ENCODE peak calls at places on chromosomes 3 and 15, in ten cellular contexts. W is A549, F is transverse colon, P is HCT116, B is stomach, D is sigmoid colon, X is spleen, K is uterus, Z is body of pancreas, Q is adrenal gland. V is an unnamed sample.
A peak's percentile ranks its signal among the peaks of the same experiment; 100 is the strongest.

GRCh38 chr3:10743366-10744097 is 72.5 kb upstream of the SLC6A11 start:
- DNase-seq in B (no peak), X (no peak), F (no peak), D (no peak), Q (no peak), Z (no peak), P (no peak), W (no peak), K (no peak), V (no peak)

GRCh38 chr3:115699741-115700140 is 76.4 kb downstream of the GAP43 start:
- DNase-seq in Q (no peak), X (no peak), B (no peak), W (no peak), Z (no peak), P (no peak), D (no peak), F (no peak), K (no peak), V (no peak)

GRCh38 chr3:46700772-46701171 is 420 bp upstream of the TMIE start:
- DNase-seq in D (no peak), X (no peak), K (peak; percentile 48), Q (peak; percentile 76), W (no peak), Z (peak; percentile 66), F (no peak), B (no peak), P (no peak), V (peak; percentile 61)

GRCh38 chr3:162274070-162274469 is 777.5 kb downstream of the OTOL1 start:
- DNase-seq in K (no peak), D (no peak), W (no peak), P (no peak), Q (no peak), F (no peak), Z (no peak), X (no peak), B (no peak), V (no peak)

GRCh38 chr3:106333911-106334618 is 465.3 kb upstream of the CBLB start:
- DNase-seq in Z (no peak), Q (no peak), P (no peak), D (no peak), B (no peak), K (no peak), W (no peak), X (no peak), F (no peak), V (no peak)

GRCh38 chr3:4904801-4905695 is 74.2 kb upstream of the BHLHE40 start:
- DNase-seq in D (no peak), P (no peak), F (peak; percentile 34), Q (no peak), K (no peak), Z (peak; percentile 61), B (no peak), W (no peak), X (no peak), V (no peak)

GRCh38 chr15:41554915-41555314 is 4.1 kb upstream of the TYRO3 start:
- DNase-seq in K (no peak), D (no peak), F (no peak), B (no peak), X (no peak), Z (no peak), W (no peak), P (no peak), Q (no peak), V (no peak)

GRCh38 chr15:94744080-94744793 is 512.9 kb downstream of the MCTP2 start:
- DNase-seq in Q (no peak), P (no peak), B (no peak), K (no peak), Z (no peak), X (no peak), D (no peak), F (no peak), W (no peak), V (no peak)

GRCh38 chr3:133437391-133438093 is 37.7 kb downstream of the BFSP2 start:
- DNase-seq in W (peak; percentile 35), X (no peak), F (no peak), K (no peak), P (no peak), Z (peak; percentile 35), Q (no peak), D (no peak), B (no peak), V (no peak)

GRCh38 chr3:29344154-29344553 is 63.3 kb downstream of the RBMS3 start:
- DNase-seq in X (no peak), W (no peak), Z (no peak), F (no peak), D (no peak), K (no peak), Q (no peak), B (no peak), P (no peak), V (no peak)

DNA sequence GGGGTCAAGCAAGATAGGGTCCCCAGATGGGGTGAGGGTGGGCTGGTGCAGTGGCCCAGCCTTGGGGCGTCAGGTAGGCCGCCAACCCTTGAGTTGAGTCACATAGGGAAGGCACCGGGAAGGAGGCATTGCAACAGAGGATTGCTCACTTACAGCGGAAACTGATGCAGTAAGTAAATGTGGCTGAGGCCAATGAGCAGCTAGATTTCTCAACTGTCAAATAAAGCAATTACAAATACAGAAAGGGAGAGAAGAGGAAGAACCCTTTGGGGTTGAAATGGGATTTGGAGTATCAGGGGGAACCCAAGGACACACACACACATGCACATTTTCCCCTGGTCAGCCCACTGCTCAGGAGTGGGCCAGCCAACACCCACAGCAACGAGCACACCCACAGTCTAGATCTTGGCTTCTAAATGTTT is 44.0 kb downstream of the CHSY1 start:
- DNase-seq in P (no peak), Z (no peak), Q (peak; percentile 77), W (no peak), B (peak; percentile 42), F (peak; percentile 33), X (peak; percentile 81), K (no peak), D (peak; percentile 82), V (no peak)
- H3K27ac ChIP-seq in P (no peak overlapping the region), Z (no peak overlapping the region), Q (peak overlapping the region; percentile 73), W (no peak overlapping the region), B (peak overlapping the region; percentile 35), F (no peak overlapping the region), X (peak overlapping the region; percentile 72), K (no peak overlapping the region), D (no peak overlapping the region), V (no peak overlapping the region)

DNA sequence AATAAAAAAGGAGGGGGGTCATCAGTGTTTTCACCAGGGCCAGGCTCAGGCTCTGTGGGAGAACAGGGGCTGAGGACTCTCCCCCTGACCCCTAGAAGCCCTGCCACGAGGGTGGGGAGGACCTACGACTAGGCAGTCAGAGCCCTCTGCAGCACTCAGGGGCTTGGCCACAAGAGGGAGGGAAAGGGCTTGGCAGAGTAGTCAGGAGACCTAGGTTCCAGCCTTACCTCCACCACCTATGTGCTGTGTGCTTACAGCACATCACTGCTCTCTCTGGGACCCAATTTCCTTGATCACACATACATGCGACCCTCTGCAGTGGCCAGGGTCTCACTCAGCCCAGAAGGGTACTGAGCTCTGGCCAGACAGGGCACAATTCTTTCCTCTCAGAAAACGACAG is 16.3 kb upstream of the SKIC8 start:
- DNase-seq in Q (no peak), P (no peak), F (peak; percentile 54), K (no peak), D (peak; percentile 50), Z (no peak), B (no peak), X (no peak), W (no peak), V (no peak)
- TF ChIP-seq CTCF in Q (no peak), P (peak; percentile 47), F (no peak), K (no peak), D (no peak), Z (no peak), B (no peak), X (no peak), W (no peak), V (no peak)

GRCh38 chr3:128070898-128071591 is 18.8 kb downstream of the SEC61A1 start:
- DNase-seq in F (no peak), D (no peak), Q (no peak), K (no peak), P (no peak), W (no peak), Z (no peak), B (no peak), X (peak; percentile 44), V (no peak)

GRCh38 chr3:128069271-128069670 is 17.0 kb downstream of the SEC61A1 start:
- DNase-seq in K (no peak), F (no peak), X (peak; percentile 49), P (no peak), D (no peak), B (no peak), Z (no peak), W (no peak), Q (no peak), V (no peak)

GRCh38 chr3:128067481-128067880 is 15.2 kb downstream of the SEC61A1 start:
- DNase-seq in W (peak; percentile 16), K (no peak), D (no peak), B (no peak), X (no peak), P (no peak), Z (no peak), F (no peak), Q (no peak), V (no peak)

GRCh38 chr3:128066111-128066510 is 13.9 kb downstream of the SEC61A1 start:
- DNase-seq in Q (no peak), K (no peak), Z (no peak), W (no peak), D (no peak), F (no peak), B (no peak), P (no peak), X (no peak), V (no peak)

GRCh38 chr3:128068156-128068620 is 16.0 kb downstream of the SEC61A1 start:
- DNase-seq in B (no peak), X (peak; percentile 67), K (no peak), Q (no peak), Z (no peak), W (peak; percentile 52), F (no peak), P (peak; percentile 35), D (no peak), V (no peak)
- TF ChIP-seq POLR2A in B (no peak), X (no peak), K (no peak), Q (no peak), Z (no peak), W (no peak), F (no peak), P (no peak), D (no peak), V (no peak)

GRCh38 chr15:39595621-39596221 is 14.8 kb downstream of the THBS1 start:
- DNase-seq in D (no peak), P (no peak), K (no peak), F (peak; percentile 26), W (no peak), B (no peak), Z (no peak), X (no peak), Q (no peak), V (no peak)

GRCh38 chr15:39597751-39598185 is 16.9 kb downstream of the THBS1 start:
- DNase-seq in Q (no peak), P (no peak), F (no peak), W (no peak), B (no peak), Z (no peak), K (no peak), D (no peak), X (no peak), V (no peak)

GRCh38 chr15:39597336-39597735 is 16.5 kb downstream of the THBS1 start:
- DNase-seq in W (no peak), Q (no peak), B (no peak), P (no peak), K (no peak), Z (no peak), F (no peak), D (no peak), X (no peak), V (no peak)

GRCh38 chr15:39594764-39595620 is 14.1 kb downstream of the THBS1 start:
- DNase-seq in Z (no peak), Q (no peak), D (no peak), K (no peak), X (no peak), P (no peak), F (no peak), B (no peak), W (no peak), V (no peak)

GRCh38 chr15:39596358-39597051 is 15.6 kb downstream of the THBS1 start:
- DNase-seq in F (no peak), B (no peak), X (no peak), P (no peak), Q (no peak), K (no peak), D (no peak), W (no peak), Z (no peak), V (no peak)
- H3K27ac ChIP-seq in F (peak overlapping the region; percentile 81), B (no peak overlapping the region), X (no peak overlapping the region), P (no peak overlapping the region), Q (no peak overlapping the region), K (no peak overlapping the region), D (peak overlapping the region; percentile 41), W (no peak overlapping the region), Z (no peak overlapping the region), V (no peak overlapping the region)